ENCODE peak calls at places on chromosome 13, in six cellular contexts. O is K562, V is A549, Q is GM12878, G is HepG2, C is upper lobe of left lung. L is an unnamed sample.

GRCh38 chr13:85651440-85651839 is 147.8 kb downstream of the SLITRK6 start:
- ATAC-seq in O (no peak), V (no peak), Q (peak; percentile 77), G (no peak), C (no peak), L (no peak)

GRCh38 chr13:73417012-73417615 is 358.3 kb downstream of the KLF5 start:
- ATAC-seq in O (peak; percentile 97), V (peak; percentile 79), Q (peak; percentile 77), G (peak; percentile 94), C (no peak), L (no peak)

GRCh38 chr13:56187331-56187730 is 953.4 kb upstream of the PRR20A start:
- ATAC-seq in O (no peak), V (no peak), Q (no peak), G (no peak), C (no peak), L (no peak)

GRCh38 chr13:39910833-39911232 is 255.4 kb downstream of the COG6 start:
- ATAC-seq in O (no peak), V (no peak), Q (no peak), G (no peak), C (peak; percentile 57), L (no peak)

GRCh38 chr13:28047784-28048388 is 52.5 kb downstream of the FLT3 start:
- ATAC-seq in O (no peak), V (no peak), Q (peak; percentile 87), G (no peak), C (peak; percentile 14), L (no peak)

GRCh38 chr13:61286148-61286745 is 129.4 kb downstream of the PCDH20 start:
- ATAC-seq in O (no peak), V (peak; percentile 43), Q (peak; percentile 94), G (peak; percentile 84), C (no peak), L (no peak)

GRCh38 chr13:23881408-23881785 is 7.8 kb downstream of the MIPEP start:
- ATAC-seq in O (no peak), V (no peak), Q (no peak), G (no peak), C (no peak), L (no peak)

GRCh38 chr13:33676045-33676699 is 141.8 kb upstream of the RFC3 start:
- ATAC-seq in O (no peak), V (peak; percentile 24), Q (no peak), G (peak; percentile 58), C (peak; percentile 71), L (peak; percentile 3)

GRCh38 chr13:74026753-74027152 is 107.5 kb downstream of the KLF12 start:
- ATAC-seq in O (no peak), V (no peak), Q (peak; percentile 97), G (no peak), C (no peak), L (no peak)

GRCh38 chr13:77267362-77267761 is 59.5 kb downstream of the MYCBP2 start:
- ATAC-seq in O (no peak), V (no peak), Q (no peak), G (no peak), C (peak; percentile 78), L (no peak)

GRCh38 chr13:99265162-99265822 is 7.1 kb upstream of the GPR18 start:
- ATAC-seq in O (no peak), V (no peak), Q (no peak), G (no peak), C (no peak), L (no peak)

GRCh38 chr13:32125221-32125621 is 93.6 kb downstream of the FRY start:
- ATAC-seq in O (no peak), V (no peak), Q (no peak), G (no peak), C (peak; percentile 92), L (peak; percentile 96)

GRCh38 chr13:98092888-98093287 is 50.0 kb upstream of the FARP1 start:
- ATAC-seq in O (no peak), V (no peak), Q (no peak), G (no peak), C (no peak), L (no peak)

GRCh38 chr13:46519177-46519576 is 33.8 kb upstream of the LRCH1 start:
- ATAC-seq in O (no peak), V (no peak), Q (no peak), G (no peak), C (no peak), L (no peak)

GRCh38 chr13:88068975-88069374 is 397.8 kb downstream of the SLITRK5 start:
- ATAC-seq in O (no peak), V (no peak), Q (peak; percentile 60), G (peak; percentile 78), C (no peak), L (no peak)

GRCh38 chr13:26459276-26460131 is 98.0 kb upstream of the WASF3 start:
- ATAC-seq in O (no peak), V (no peak), Q (no peak), G (no peak), C (peak; percentile 76), L (peak; percentile 44)

GRCh38 chr13:42821437-42821836 is 40.1 kb downstream of the FAM216B start:
- ATAC-seq in O (no peak), V (no peak), Q (no peak), G (no peak), C (peak; percentile 57), L (no peak)

GRCh38 chr13:23500858-23501257 is 67.4 kb upstream of the SACS start:
- ATAC-seq in O (no peak), V (no peak), Q (no peak), G (no peak), C (peak; percentile 21), L (no peak)

GRCh38 chr13:98454389-98454881 is 122.5 kb downstream of the STK24 start:
- ATAC-seq in O (no peak), V (peak; percentile 38), Q (no peak), G (no peak), C (peak; percentile 80), L (peak; percentile 69)

GRCh38 chr13:70171151-70171550 is 62.9 kb upstream of the KLHL1 start:
- ATAC-seq in O (no peak), V (no peak), Q (no peak), G (no peak), C (no peak), L (no peak)

GRCh38 chr13:28705734-28706133 is 13.0 kb downstream of the SLC46A3 start:
- ATAC-seq in O (no peak), V (no peak), Q (no peak), G (no peak), C (peak; percentile 28), L (no peak)

GRCh38 chr13:79090552-79091159 is 315.4 kb downstream of the RBM26 start:
- ATAC-seq in O (no peak), V (no peak), Q (no peak), G (no peak), C (no peak), L (no peak)

GRCh38 chr13:49213997-49214916 is 5.9 kb upstream of the MLNR start:
- ATAC-seq in O (no peak), V (no peak), Q (no peak), G (peak; percentile 58), C (no peak), L (peak; percentile 16)

GRCh38 chr13:23626730-23627129 is 56.5 kb downstream of the TNFRSF19 start:
- ATAC-seq in O (no peak), V (no peak), Q (no peak), G (no peak), C (no peak), L (no peak)

GRCh38 chr13:74153316-74153715 is 19.1 kb upstream of the KLF12 start:
- ATAC-seq in O (no peak), V (no peak), Q (no peak), G (peak; percentile 63), C (no peak), L (no peak)

GRCh38 chr13:78067290-78067689 is 148.7 kb upstream of the EDNRB start:
- ATAC-seq in O (no peak), V (no peak), Q (no peak), G (no peak), C (peak; percentile 60), L (no peak)

GRCh38 chr13:23743717-23744116 is 145.5 kb downstream of the MIPEP start:
- ATAC-seq in O (no peak), V (peak; percentile 22), Q (no peak), G (peak; percentile 22), C (no peak), L (no peak)

GRCh38 chr13:99908129-99908805 is 63.3 kb downstream of the ZIC5 start:
- ATAC-seq in O (no peak), V (no peak), Q (no peak), G (peak; percentile 35), C (no peak), L (no peak)

GRCh38 chr13:75798353-75799245 is 162.5 kb downstream of the LMO7 start:
- ATAC-seq in O (no peak), V (peak; percentile 66), Q (peak; percentile 42), G (peak; percentile 49), C (no peak), L (no peak)

GRCh38 chr13:112931028-112931934 is 37.7 kb upstream of the MCF2L start:
- ATAC-seq in O (peak; percentile 95), V (peak; percentile 94), Q (peak; percentile 35), G (peak; percentile 85), C (peak; percentile 64), L (peak; percentile 41)
- TF ChIP-seq CTCF in O (peak; percentile 80), V (peak; percentile 33), Q (peak; percentile 35), G (peak; percentile 72), C (no peak), L (no peak)

GRCh38 chr13:105030851-105031250 is 1504.6 kb downstream of the EFNB2 start:
- ATAC-seq in O (no peak), V (no peak), Q (no peak), G (no peak), C (no peak), L (no peak)
- TF ChIP-seq EP300 in O (no peak), V (no peak), Q (no peak), G (no peak), C (no peak), L (no peak)

GRCh38 chr13:109790951-109791605 is 4.7 kb upstream of the IRS2 start:
- ATAC-seq in O (peak; percentile 60), V (peak; percentile 53), Q (peak; percentile 32), G (peak; percentile 89), C (peak; percentile 3), L (no peak)
- TF ChIP-seq CTCF in O (peak; percentile 49), V (peak; percentile 68), Q (peak; percentile 44), G (peak; percentile 71), C (no peak), L (no peak)

GRCh38 chr13:45048890-45049407 is 59.6 kb downstream of the GPALPP1 start:
- ATAC-seq in O (no peak), V (no peak), Q (peak; percentile 48), G (no peak), C (no peak), L (no peak)
- TF ChIP-seq EP300 in O (no peak), V (no peak), Q (no peak), G (no peak), C (no peak), L (no peak)